ENCODE peak calls at places on chromosomes 11 and 22, in five cellular contexts. I is stomach, U is lower leg skin, G is sigmoid colon, Y is transverse colon. B is an unnamed sample.

GRCh38 chr11:73129198-73129597 is 12.9 kb downstream of the FCHSD2 start:
- DNase-seq in I (no peak), U (no peak), G (no peak), Y (no peak), B (no peak)

GRCh38 chr11:111452146-111452545 is 60.0 kb downstream of the BTG4 start:
- DNase-seq in I (no peak), U (peak), G (no peak), Y (no peak), B (no peak)

GRCh38 chr11:63907808-63908530 is 9.0 kb downstream of the RCOR2 start:
- DNase-seq in I (no peak), U (no peak), G (no peak), Y (no peak), B (no peak)

GRCh38 chr11:96242191-96242845 is 100.7 kb downstream of the MAML2 start:
- DNase-seq in I (no peak), U (no peak), G (no peak), Y (no peak), B (no peak)

GRCh38 chr22:32701021-32701420 is 100.5 kb upstream of the TIMP3 start:
- DNase-seq in I (no peak), U (no peak), G (no peak), Y (no peak), B (no peak)

GRCh38 chr22:17612057-17612456 is 16.5 kb downstream of the ATP6V1E1 start:
- DNase-seq in I (no peak), U (no peak), G (no peak), Y (no peak), B (no peak)

GRCh38 chr11:59560702-59561469 is 49.5 kb downstream of the OR4D9 start:
- DNase-seq in I (peak), U (peak), G (peak), Y (peak), B (no peak)

GRCh38 chr11:128568166-128568778 is 19.1 kb downstream of the ETS1 start:
- DNase-seq in I (no peak), U (no peak), G (peak), Y (no peak), B (no peak)

GRCh38 chr11:86041975-86042378 is 26.9 kb downstream of the PICALM start:
- DNase-seq in I (peak), U (no peak), G (peak), Y (peak), B (peak)

GRCh38 chr22:35266277-35266676 is 9.0 kb downstream of the HMGXB4 start:
- DNase-seq in I (no peak), U (no peak), G (no peak), Y (no peak), B (no peak)

GRCh38 chr22:44380716-44381500 is 68.2 kb upstream of the SHISAL1 start:
- DNase-seq in I (no peak), U (no peak), G (peak), Y (no peak), B (no peak)

GRCh38 chr22:35587447-35587870 is 29.7 kb downstream of the MB start:
- DNase-seq in I (peak), U (no peak), G (peak), Y (peak), B (no peak)

GRCh38 chr11:104995001-104995408 is 26.6 kb upstream of the CASP4 start:
- DNase-seq in I (no peak), U (no peak), G (no peak), Y (no peak), B (no peak)

GRCh38 chr22:17724241-17724640 is 50.0 kb downstream of the BID start:
- DNase-seq in I (no peak), U (peak), G (no peak), Y (no peak), B (no peak)

GRCh38 chr11:1276866-1277615 is 32.4 kb downstream of the TOLLIP start:
- DNase-seq in I (no peak), U (no peak), G (no peak), Y (no peak), B (no peak)

GRCh38 chr11:91163619-91164451 is 941.0 kb upstream of the CHORDC1 start:
- DNase-seq in I (no peak), U (no peak), G (no peak), Y (no peak), B (no peak)

GRCh38 chr11:2561283-2562180 is 116.7 kb downstream of the KCNQ1 start:
- DNase-seq in I (no peak), U (no peak), G (peak), Y (peak), B (no peak)

GRCh38 chr22:48436201-48436931 is 1391.3 kb downstream of the BRD1 start:
- DNase-seq in I (no peak), U (no peak), G (no peak), Y (no peak), B (no peak)

GRCh38 chr22:28505416-28506156 is 174.1 kb downstream of the TTC28 start:
- DNase-seq in I (no peak), U (no peak), G (no peak), Y (no peak), B (no peak)

GRCh38 chr11:854601-855342 is 12.1 kb downstream of the TSPAN4 start:
- DNase-seq in I (no peak), U (no peak), G (no peak), Y (no peak), B (no peak)

GRCh38 chr11:10896493-10896892 is 38.6 kb upstream of the ZBED5 start:
- DNase-seq in I (no peak), U (no peak), G (no peak), Y (no peak), B (no peak)

GRCh38 chr11:119905162-119905561 is 176.2 kb upstream of the NECTIN1 start:
- DNase-seq in I (peak), U (no peak), G (no peak), Y (peak), B (no peak)

GRCh38 chr11:18986744-18987143 is 47.5 kb upstream of the MRGPRX1 start:
- DNase-seq in I (no peak), U (no peak), G (no peak), Y (no peak), B (no peak)

GRCh38 chr11:44727114-44727372 is 281 bp downstream of the TSPAN18 start:
- DNase-seq in I (no peak), U (no peak), G (no peak), Y (no peak), B (no peak)

GRCh38 chr11:3823303-3823702 is 14.9 kb downstream of the PGAP2 start:
- DNase-seq in I (no peak), U (no peak), G (no peak), Y (no peak), B (peak)

GRCh38 chr11:73195191-73196007 is 22.7 kb upstream of the P2RY2 start:
- DNase-seq in I (peak), U (peak), G (peak), Y (peak), B (peak)

GRCh38 chr11:13405220-13405619 is 57.8 kb downstream of the BTBD10 start:
- DNase-seq in I (no peak), U (no peak), G (no peak), Y (peak), B (no peak)

GRCh38 chr11:47337229-47337924 is 15.1 kb downstream of the MYBPC3 start:
- DNase-seq in I (no peak), U (no peak), G (no peak), Y (no peak), B (no peak)

GRCh38 chr11:400241-400729 is 6.3 kb downstream of the PKP3 start:
- DNase-seq in I (no peak), U (no peak), G (no peak), Y (no peak), B (no peak)

GRCh38 chr11:3642071-3642951 is 519 bp upstream of the ART5 start:
- DNase-seq in I (peak), U (peak), G (peak), Y (peak), B (peak)

GRCh38 chr11:61026121-61027031 is 54.9 kb downstream of the CD6 start:
- DNase-seq in I (no peak), U (no peak), G (peak), Y (peak), B (no peak)

GRCh38 chr11:5719703-5720495 is 16.3 kb upstream of the OR56B1 start:
- DNase-seq in I (no peak), U (no peak), G (no peak), Y (no peak), B (no peak)

GRCh38 chr22:44131989-44132685 is 48.6 kb upstream of the PARVG start:
- DNase-seq in I (no peak), U (no peak), G (peak), Y (no peak), B (no peak)

GRCh38 chr22:19086944-19087343 is 35.3 kb downstream of the DGCR2 start:
- DNase-seq in I (no peak), U (no peak), G (peak), Y (no peak), B (peak)

GRCh38 chr22:30568137-30568805 is 6.2 kb downstream of the GAL3ST1 start:
- DNase-seq in I (no peak), U (no peak), G (no peak), Y (no peak), B (no peak)

GRCh38 chr11:132353255-132353654 is 982.8 kb downstream of the NTM start:
- DNase-seq in I (no peak), U (no peak), G (no peak), Y (no peak), B (no peak)

GRCh38 chr11:122977455-122978302 is 4.0 kb downstream of the BSX start:
- DNase-seq in I (no peak), U (no peak), G (peak), Y (no peak), B (no peak)

GRCh38 chr11:75966546-75967287 is 151.7 kb downstream of the UVRAG start:
- DNase-seq in I (no peak), U (no peak), G (no peak), Y (no peak), B (peak)

GRCh38 chr11:3202759-3203158 is 15.9 kb downstream of the MRGPRG start:
- DNase-seq in I (no peak), U (no peak), G (no peak), Y (peak), B (no peak)

GRCh38 chr11:111819161-111820058 is 52.0 kb downstream of the ALG9 start:
- DNase-seq in I (peak), U (no peak), G (no peak), Y (peak), B (no peak)

GRCh38 chr11:34600339-34601084 is 20.4 kb upstream of the EHF start:
- DNase-seq in I (peak), U (no peak), G (no peak), Y (peak), B (no peak)
- TF ChIP-seq POLR2A in I (no peak), U (no peak), G (no peak), Y (peak), B (no peak)

DNA sequence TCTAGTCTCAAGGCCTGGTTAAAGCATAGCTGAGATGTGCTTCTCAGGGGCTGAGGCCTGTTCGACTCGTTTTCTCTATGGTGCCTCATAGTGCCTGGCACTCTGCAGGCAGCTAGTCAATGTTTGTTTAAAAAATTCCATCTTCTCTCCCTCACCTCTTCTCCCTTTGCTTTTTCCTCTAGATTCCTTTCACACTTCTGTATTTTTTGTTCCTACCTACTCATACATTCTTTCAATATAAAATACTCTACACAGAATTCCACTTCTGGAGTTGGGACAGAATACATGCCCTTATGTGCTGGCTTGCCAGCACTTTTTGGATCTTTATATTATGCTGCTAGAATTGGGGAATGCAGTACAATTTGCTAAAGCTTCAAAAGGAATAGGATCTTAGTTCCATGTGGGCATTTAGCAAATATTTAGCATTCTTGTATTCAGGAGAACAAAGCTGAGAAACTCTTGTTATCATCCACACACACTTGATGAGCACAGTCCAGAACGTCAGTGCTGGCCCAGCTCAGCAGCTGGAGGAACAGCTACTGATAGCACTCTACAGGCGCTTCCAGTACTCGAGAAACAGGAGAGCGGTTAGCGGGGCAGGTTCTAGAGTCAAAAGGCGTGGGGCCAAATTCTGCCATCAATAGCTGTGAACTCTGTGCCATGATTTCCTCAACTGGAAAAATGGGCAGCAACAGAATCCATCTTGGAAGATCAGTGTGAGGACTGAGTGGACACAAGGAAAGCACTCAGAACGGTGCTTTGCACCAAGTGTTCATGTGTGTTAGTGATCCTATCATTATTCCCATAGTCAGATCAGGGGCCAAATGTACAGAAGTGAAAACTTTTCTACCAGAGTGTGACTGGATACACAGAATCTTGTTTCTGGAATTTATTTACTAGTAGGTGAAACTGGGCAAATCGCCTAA is 3.4 kb downstream of the JOSD1 start:
- DNase-seq in I (peak), U (no peak), G (peak), Y (no peak), B (no peak)
- TF ChIP-seq POLR2A in I (no peak), U (no peak), G (no peak), Y (no peak), B (no peak)

GRCh38 chr11:78417888-78418583 is 416 bp upstream of the GAB2 start:
- DNase-seq in I (peak), U (peak), G (peak), Y (peak), B (peak)
- TF ChIP-seq POLR2A in I (no peak), U (peak), G (no peak), Y (peak), B (peak)

GRCh38 chr11:9460322-9461067 is at the start of gene ZNF143:
- DNase-seq in I (peak), U (peak), G (peak), Y (peak), B (peak)
- TF ChIP-seq POLR2A in I (no peak), U (peak), G (peak), Y (peak), B (peak)

GRCh38 chr11:121656333-121657090 is 203.7 kb upstream of the SORL1-AS1 start:
- DNase-seq in I (no peak), U (no peak), G (peak), Y (no peak), B (no peak)

GRCh38 chr11:121661796-121662508 is 209.2 kb upstream of the SORL1-AS1 start:
- DNase-seq in I (no peak), U (no peak), G (no peak), Y (no peak), B (no peak)

GRCh38 chr11:121655481-121656332 is 202.9 kb upstream of the SORL1-AS1 start:
- DNase-seq in I (peak), U (peak), G (peak), Y (peak), B (peak)

GRCh38 chr11:121657191-121657590 is 204.4 kb upstream of the SORL1-AS1 start:
- DNase-seq in I (no peak), U (no peak), G (no peak), Y (no peak), B (no peak)

DNA sequence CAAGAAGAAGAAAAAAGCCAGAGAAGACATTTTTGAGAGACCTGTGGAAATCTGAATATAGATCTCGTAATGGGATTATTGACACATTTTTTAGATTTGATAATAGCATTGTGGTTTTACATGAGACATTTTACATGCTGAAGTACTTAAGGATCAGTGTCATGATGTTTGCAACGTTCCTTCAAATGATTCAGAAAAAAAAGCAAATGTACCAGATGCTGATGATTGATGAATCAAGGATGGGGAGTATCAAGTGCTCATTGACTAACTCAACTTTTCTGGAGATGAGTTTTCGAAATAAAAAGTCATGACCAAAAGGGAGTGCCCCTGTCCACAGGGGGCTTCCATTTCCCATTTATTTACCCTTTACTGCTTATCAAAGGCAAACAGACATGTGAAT is 207.0 kb upstream of the SORL1-AS1 start:
- DNase-seq in I (no peak), U (no peak), G (no peak), Y (no peak), B (no peak)
- TF ChIP-seq POLR2A in I (no peak), U (no peak), G (no peak), Y (no peak), B (no peak)

GRCh38 chr11:14891143-14892035 is 642 bp downstream of the CYP2R1 start:
- DNase-seq in I (peak), U (peak), G (peak), Y (peak), B (no peak)

GRCh38 chr11:14892577-14892976 is 546 bp upstream of the CYP2R1 start:
- DNase-seq in I (no peak), U (no peak), G (no peak), Y (no peak), B (no peak)

GRCh38 chr11:14886509-14886908 is 5.5 kb downstream of the CYP2R1 start:
- DNase-seq in I (no peak), U (no peak), G (no peak), Y (no peak), B (no peak)

GRCh38 chr11:14894657-14895598 is 2.9 kb upstream of the CYP2R1 start:
- DNase-seq in I (no peak), U (peak), G (peak), Y (peak), B (no peak)

DNA sequence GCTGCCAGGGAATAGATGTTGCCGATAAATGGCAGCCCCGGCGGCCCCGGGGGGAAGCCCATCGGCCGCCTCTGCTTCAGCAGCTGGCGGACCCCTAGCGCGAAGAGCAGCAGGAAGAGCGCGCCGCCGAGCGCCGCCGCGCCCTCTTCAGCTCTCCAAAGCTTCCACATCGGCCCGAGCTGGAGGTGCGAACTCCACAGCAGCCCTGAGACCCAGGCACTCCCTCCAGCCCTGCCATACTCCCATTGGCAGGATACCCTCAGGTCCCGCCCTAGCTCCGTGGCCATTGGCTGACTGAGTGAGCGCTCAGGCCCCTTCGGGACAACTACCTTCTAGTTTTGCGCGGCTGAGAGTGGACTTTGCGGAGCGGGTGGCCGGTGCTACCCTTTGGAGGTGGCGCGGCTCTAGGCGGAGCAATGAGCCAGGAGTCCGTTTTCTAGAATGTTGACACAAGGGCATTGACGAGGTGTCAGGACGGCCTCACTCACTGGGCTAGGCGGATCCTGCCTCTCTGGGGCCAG is at the start of gene CYP2R1:
- DNase-seq in I (peak), U (peak), G (peak), Y (peak), B (peak)
- TF ChIP-seq POLR2A in I (no peak), U (no peak), G (no peak), Y (peak), B (peak)

GRCh38 chr11:88623536-88623935 is 286.0 kb upstream of the CTSC start:
- DNase-seq in I (no peak), U (no peak), G (no peak), Y (no peak), B (no peak)
- TF ChIP-seq POLR2A in I (no peak), U (no peak), G (no peak), Y (no peak), B (no peak)

DNA sequence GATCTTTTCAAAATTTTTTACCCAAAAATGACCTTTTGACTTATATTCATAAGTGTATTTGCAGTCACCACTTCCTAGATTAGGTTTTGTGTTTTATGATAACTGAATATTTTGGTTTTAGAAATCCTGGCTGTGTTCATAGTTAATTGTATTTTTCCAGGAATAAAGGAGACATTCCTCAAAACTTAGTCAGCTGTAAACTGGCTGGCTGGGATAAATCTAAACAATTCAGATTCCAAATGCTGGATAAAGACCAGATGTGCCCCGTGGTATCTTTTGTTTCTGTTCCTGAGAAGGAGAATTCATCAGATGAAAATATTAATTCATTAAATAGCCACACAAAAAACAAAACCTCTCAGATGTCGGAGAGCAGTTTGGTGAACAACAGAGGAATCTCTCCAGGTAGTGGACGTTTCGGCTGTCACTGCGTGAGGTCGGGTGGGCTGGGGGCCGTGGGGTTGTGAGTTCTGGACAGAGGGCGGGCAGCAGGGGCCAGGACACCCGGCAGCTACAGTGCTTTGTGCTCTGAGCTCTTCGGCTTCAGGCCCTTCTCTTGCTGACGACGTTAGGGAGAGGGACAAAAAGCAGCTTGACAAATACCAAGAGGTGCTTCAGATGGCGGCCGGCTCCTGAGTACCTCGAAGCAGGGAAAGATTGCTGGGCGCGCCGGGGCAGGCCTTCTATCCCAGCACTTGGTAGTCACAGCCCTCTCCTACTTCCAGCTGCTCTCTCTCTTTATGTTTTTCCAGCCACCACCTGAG is 24.6 kb downstream of the MOV10L1 start:
- DNase-seq in I (no peak), U (peak), G (no peak), Y (no peak), B (no peak)
- TF ChIP-seq POLR2A in I (no peak), U (no peak), G (no peak), Y (no peak), B (no peak)

GRCh38 chr11:62666259-62666926 is 1.3 kb downstream of the CSKMT start:
- DNase-seq in I (no peak), U (no peak), G (no peak), Y (no peak), B (no peak)
- TF ChIP-seq POLR2A in I (no peak), U (no peak), G (no peak), Y (no peak), B (no peak)

B was measured in H54.